ENCODE peak calls at places on chromosomes 5 and 9, in five cellular contexts. B, C, I, O and L are unnamed samples.

GRCh38 chr5:7714697-7715096 is 136.2 kb downstream of the CFAP90 start:
- DNase-seq in B (no peak), C (no peak), I (no peak), O (no peak), L (no peak)

GRCh38 chr9:128702949-128703615 is 779 bp downstream of the PKN3 start:
- DNase-seq in B (peak; percentile 88), C (peak; percentile 38), I (no peak), O (peak; percentile 61), L (peak; percentile 55)

GRCh38 chr5:15008476-15008875 is 136.9 kb upstream of the ANKH start:
- DNase-seq in B (peak; percentile 69), C (peak; percentile 87), I (peak; percentile 93), O (peak; percentile 91), L (no peak)

GRCh38 chr9:78539904-78540303 is 243.0 kb downstream of the PSAT1 start:
- DNase-seq in B (no peak), C (no peak), I (no peak), O (no peak), L (no peak)

GRCh38 chr5:159331099-159331973 is 1.0 kb upstream of the IL12B start:
- DNase-seq in B (peak; percentile 92), C (peak; percentile 73), I (peak; percentile 79), O (peak; percentile 81), L (peak; percentile 82)

GRCh38 chr5:54868511-54869483 is 116.6 kb downstream of the ESM1 start:
- DNase-seq in B (no peak), C (no peak), I (no peak), O (no peak), L (peak; percentile 49)

GRCh38 chr9:129783516-129784361 is 19.2 kb upstream of the TOR1B start:
- DNase-seq in B (peak; percentile 94), C (peak; percentile 97), I (peak; percentile 90), O (peak; percentile 67), L (peak; percentile 79)

GRCh38 chr5:148574167-148574566 is 80.2 kb downstream of the HTR4 start:
- DNase-seq in B (no peak), C (no peak), I (no peak), O (no peak), L (no peak)

GRCh38 chr5:1523480-1523792 is 324 bp downstream of the LPCAT1 start:
- DNase-seq in B (no peak), C (no peak), I (peak; percentile 58), O (peak; percentile 54), L (no peak)

GRCh38 chr5:891837-892389 is 688 bp downstream of the BRD9 start:
- DNase-seq in B (peak; percentile 58), C (peak; percentile 58), I (peak; percentile 38), O (no peak), L (peak; percentile 22)

GRCh38 chr5:160011471-160011870 is 2.5 kb downstream of the TTC1 start:
- DNase-seq in B (no peak), C (no peak), I (no peak), O (no peak), L (no peak)

GRCh38 chr9:128001411-128002298 is 20.9 kb upstream of the EEIG1 start:
- DNase-seq in B (peak; percentile 85), C (peak; percentile 45), I (peak; percentile 56), O (no peak), L (no peak)

GRCh38 chr5:88952344-88952743 is 69.4 kb upstream of the MEF2C start:
- DNase-seq in B (no peak), C (peak; percentile 13), I (peak; percentile 20), O (no peak), L (no peak)

GRCh38 chr5:14665110-14665822 is 748 bp downstream of the OTULIN start:
- DNase-seq in B (peak; percentile 77), C (peak; percentile 39), I (peak; percentile 71), O (peak; percentile 57), L (peak; percentile 35)

GRCh38 chr9:407255-407654 is 192.6 kb downstream of the DOCK8 start:
- DNase-seq in B (no peak), C (no peak), I (no peak), O (no peak), L (no peak)
- TF ChIP-seq CTCF in B (peak; percentile 53), C (no peak), I (no peak), O (no peak), L (no peak)

DNA sequence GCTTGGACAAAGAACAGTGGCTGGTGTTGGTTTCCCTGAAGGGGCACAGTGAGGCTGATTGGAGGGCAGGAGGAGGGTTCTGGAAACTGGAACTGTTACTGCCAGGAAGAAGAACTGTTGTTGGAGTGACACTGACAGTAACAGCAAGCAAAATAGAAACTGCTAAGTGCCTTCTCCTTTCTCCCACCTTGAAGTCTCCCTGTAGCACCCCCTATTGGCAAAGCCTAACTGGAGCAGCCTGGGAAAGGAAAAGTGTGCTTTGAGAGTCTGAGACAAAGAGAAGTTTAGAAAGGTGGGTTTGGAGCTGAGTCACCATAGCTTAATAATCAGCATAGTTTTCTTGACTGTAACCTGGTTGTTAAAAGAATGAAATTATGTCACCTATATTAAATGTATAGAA is 2.5 kb upstream of the TMEM174 start:
- DNase-seq in B (peak; percentile 90), C (no peak), I (no peak), O (no peak), L (peak; percentile 42)
- TF ChIP-seq CTCF in B (peak; percentile 91), C (no peak), I (peak; percentile 29), O (peak; percentile 46), L (peak; percentile 39)

GRCh38 chr5:74903165-74903787 is 37.1 kb upstream of the FAM169A start:
- DNase-seq in B (peak; percentile 96), C (peak; percentile 91), I (peak; percentile 78), O (peak; percentile 66), L (peak; percentile 45)
- TF ChIP-seq CTCF in B (peak; percentile 93), C (peak; percentile 85), I (peak; percentile 63), O (peak; percentile 45), L (peak; percentile 28)

DNA sequence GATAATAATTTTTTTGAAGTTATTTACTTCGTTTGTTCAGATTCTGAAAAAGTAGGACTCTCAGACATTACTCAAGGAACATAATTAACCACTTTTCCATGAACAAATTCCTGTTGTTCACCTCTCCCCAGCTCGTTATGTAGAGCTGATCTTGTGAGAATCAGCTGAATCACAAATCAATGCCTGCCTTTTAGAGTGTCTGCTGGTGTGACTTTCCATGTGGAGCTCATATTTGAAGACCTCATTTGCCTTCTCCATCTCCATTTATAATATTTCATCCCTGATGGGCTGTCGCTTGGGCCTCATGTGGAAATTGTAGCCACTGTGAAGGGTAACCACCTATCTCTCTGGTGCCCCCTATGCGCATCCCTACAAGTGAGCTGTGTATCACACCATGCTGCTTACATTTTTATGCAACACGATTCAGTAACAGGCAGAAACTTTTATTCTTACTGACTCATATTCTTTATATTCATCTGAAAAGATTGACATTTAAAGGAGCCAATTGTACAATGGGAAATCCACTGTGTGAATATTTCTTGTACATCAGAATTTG is 111.3 kb downstream of the STK32A start:
- DNase-seq in B (no peak), C (no peak), I (no peak), O (no peak), L (no peak)
- TF ChIP-seq CTCF in B (peak; percentile 59), C (no peak), I (no peak), O (no peak), L (no peak)

GRCh38 chr9:137148661-137149060 is 9.7 kb downstream of the GRIN1 start:
- DNase-seq in B (no peak), C (no peak), I (no peak), O (no peak), L (no peak)
- TF ChIP-seq CTCF in B (no peak), C (no peak), I (no peak), O (no peak), L (no peak)

DNA sequence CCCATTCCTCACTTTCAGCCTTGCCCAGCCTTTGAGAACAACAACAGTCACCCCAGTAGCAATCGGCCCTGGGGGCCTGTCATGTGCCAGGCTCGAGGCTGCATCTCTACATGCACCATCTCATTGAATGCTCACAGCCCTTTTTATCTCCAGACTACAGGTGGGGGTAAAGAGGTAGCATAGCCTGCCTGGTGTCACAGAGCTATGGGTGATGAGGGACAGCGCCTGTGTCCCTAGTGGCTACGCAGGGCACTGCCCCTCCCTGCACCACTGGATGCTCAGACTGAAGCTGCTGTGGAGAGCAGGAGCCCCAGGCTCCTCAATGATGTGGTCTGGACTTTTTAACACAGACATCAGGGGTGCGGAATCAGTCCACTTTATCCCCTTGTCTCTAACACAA is 2.8 kb downstream of the CAMK2A start:
- DNase-seq in B (peak; percentile 91), C (no peak), I (peak; percentile 57), O (no peak), L (peak; percentile 15)
- TF ChIP-seq CTCF in B (peak; percentile 90), C (no peak), I (peak; percentile 32), O (no peak), L (peak; percentile 25)

GRCh38 chr5:177099422-177100093 is 12.8 kb downstream of the FGFR4 start:
- DNase-seq in B (peak; percentile 71), C (no peak), I (no peak), O (no peak), L (no peak)

GRCh38 chr5:177098772-177099152 is 12.0 kb downstream of the FGFR4 start:
- DNase-seq in B (peak; percentile 49), C (no peak), I (no peak), O (no peak), L (no peak)

GRCh38 chr5:177097016-177097985 is 10.6 kb downstream of the FGFR4 start:
- DNase-seq in B (peak; percentile 45), C (no peak), I (no peak), O (no peak), L (no peak)

GRCh38 chr5:177096162-177097015 is 9.7 kb downstream of the FGFR4 start:
- DNase-seq in B (peak; percentile 47), C (no peak), I (no peak), O (no peak), L (no peak)

GRCh38 chr5:177098103-177098771 is 11.5 kb downstream of the FGFR4 start:
- DNase-seq in B (peak; percentile 49), C (no peak), I (no peak), O (no peak), L (no peak)
- TF ChIP-seq CTCF in B (no peak), C (no peak), I (no peak), O (no peak), L (no peak)

GRCh38 chr5:60852317-60852716 is 8.2 kb upstream of the ELOVL7 start:
- DNase-seq in B (no peak), C (no peak), I (no peak), O (no peak), L (no peak)
- TF ChIP-seq CTCF in B (no peak), C (no peak), I (no peak), O (no peak), L (no peak)

GRCh38 chr9:137666950-137667670 is 48.3 kb downstream of the EHMT1 start:
- DNase-seq in B (peak; percentile 90), C (no peak), I (no peak), O (no peak), L (no peak)

GRCh38 chr9:137666505-137666809 is 47.7 kb downstream of the EHMT1 start:
- DNase-seq in B (no peak), C (no peak), I (no peak), O (no peak), L (no peak)

GRCh38 chr9:137665226-137665625 is 46.4 kb downstream of the EHMT1 start:
- DNase-seq in B (no peak), C (no peak), I (no peak), O (no peak), L (no peak)

GRCh38 chr9:137664676-137665075 is 45.9 kb downstream of the EHMT1 start:
- DNase-seq in B (no peak), C (no peak), I (peak; percentile 47), O (no peak), L (no peak)

GRCh38 chr9:137665697-137666504 is 47.1 kb downstream of the EHMT1 start:
- DNase-seq in B (peak; percentile 88), C (no peak), I (peak; percentile 57), O (no peak), L (no peak)
- TF ChIP-seq CTCF in B (peak; percentile 64), C (no peak), I (peak; percentile 13), O (no peak), L (no peak)